ENCODE peak calls at places on chromosomes 2 and 18, in seven cellular contexts. Y is tibial artery; V is HT1080; I is colonic mucosa; D is astrocyte of the spinal cord; L is HTR-8/SVneo; H is CD4-positive, alpha-beta memory T cell. A is an unnamed sample.

GRCh38 chr2:11941201-11942041 is 195.0 kb downstream of the LPIN1 start:
- DNase-seq in Y (no peak), V (no peak), I (no peak), D (no peak), L (no peak), H (no peak), A (peak; percentile 9)

GRCh38 chr2:40554665-40555294 is 102.9 kb upstream of the SLC8A1 start:
- DNase-seq in Y (peak; percentile 71), V (peak; percentile 40), I (peak; percentile 73), D (peak; percentile 50), L (peak; percentile 27), H (no peak), A (peak; percentile 76)

GRCh38 chr2:134943540-134943939 is 24.9 kb downstream of the CCNT2 start:
- DNase-seq in Y (no peak), V (no peak), I (no peak), D (no peak), L (no peak), H (no peak), A (no peak)

GRCh38 chr18:45316127-45316526 is 299.1 kb upstream of the SLC14A2 start:
- DNase-seq in Y (no peak), V (no peak), I (no peak), D (no peak), L (no peak), H (no peak), A (no peak)

GRCh38 chr2:42345986-42346385 is 15.0 kb downstream of the COX7A2L start:
- DNase-seq in Y (no peak), V (no peak), I (no peak), D (no peak), L (no peak), H (no peak), A (no peak)

GRCh38 chr2:71348302-71348701 is 16.7 kb downstream of the ZNF638 start:
- DNase-seq in Y (no peak), V (no peak), I (no peak), D (peak; percentile 59), L (no peak), H (no peak), A (no peak)

GRCh38 chr2:200694071-200694470 is 108.3 kb downstream of the AOX1 start:
- DNase-seq in Y (no peak), V (no peak), I (no peak), D (no peak), L (no peak), H (no peak), A (no peak)

GRCh38 chr2:40062381-40062780 is 283.3 kb upstream of the THUMPD2 start:
- DNase-seq in Y (no peak), V (no peak), I (no peak), D (no peak), L (no peak), H (no peak), A (no peak)

GRCh38 chr2:181752301-181752700 is 72.0 kb upstream of the NEUROD1 start:
- DNase-seq in Y (no peak), V (no peak), I (no peak), D (no peak), L (no peak), H (no peak), A (no peak)

GRCh38 chr2:50358586-50358985 is 673.3 kb downstream of the NRXN1 start:
- DNase-seq in Y (no peak), V (no peak), I (no peak), D (no peak), L (no peak), H (no peak), A (no peak)

GRCh38 chr2:20061476-20061875 is 10.0 kb upstream of the LAPTM4A start:
- DNase-seq in Y (no peak), V (peak; percentile 26), I (no peak), D (peak; percentile 62), L (no peak), H (no peak), A (no peak)

GRCh38 chr18:27863780-27864430 is 313.0 kb downstream of the CDH2 start:
- DNase-seq in Y (no peak), V (no peak), I (no peak), D (no peak), L (no peak), H (no peak), A (peak; percentile 8)

GRCh38 chr2:152497481-152498052 is 162.6 kb downstream of the FMNL2 start:
- DNase-seq in Y (no peak), V (peak; percentile 75), I (no peak), D (peak; percentile 75), L (no peak), H (no peak), A (peak; percentile 13)

GRCh38 chr2:62354771-62355550 is 151.0 kb downstream of the TMEM17 start:
- DNase-seq in Y (no peak), V (no peak), I (no peak), D (no peak), L (no peak), H (no peak), A (no peak)

GRCh38 chr2:181948227-181948626 is 37.4 kb upstream of the PPP1R1C start:
- DNase-seq in Y (no peak), V (no peak), I (no peak), D (no peak), L (no peak), H (no peak), A (no peak)

GRCh38 chr2:85769236-85769986 is 15.6 kb downstream of the ATOH8 start:
- DNase-seq in Y (peak; percentile 63), V (no peak), I (no peak), D (no peak), L (peak; percentile 56), H (no peak), A (no peak)

GRCh38 chr2:150280255-150280654 is 207.2 kb downstream of the RND3 start:
- DNase-seq in Y (no peak), V (peak; percentile 21), I (no peak), D (peak; percentile 50), L (no peak), H (no peak), A (no peak)

GRCh38 chr2:238927746-238928519 is 80.0 kb downstream of the TWIST2 start:
- DNase-seq in Y (peak; percentile 58), V (no peak), I (no peak), D (no peak), L (no peak), H (no peak), A (no peak)

GRCh38 chr2:239267411-239267941 is 133.3 kb downstream of the HDAC4 start:
- DNase-seq in Y (peak; percentile 82), V (peak; percentile 85), I (peak; percentile 89), D (peak; percentile 88), L (no peak), H (peak; percentile 96), A (peak; percentile 65)

GRCh38 chr2:176464886-176465564 is 195.8 kb downstream of the MTX2 start:
- DNase-seq in Y (no peak), V (no peak), I (no peak), D (no peak), L (no peak), H (no peak), A (no peak)

GRCh38 chr2:53582556-53582955 is 185.0 kb upstream of the CHAC2 start:
- DNase-seq in Y (no peak), V (no peak), I (no peak), D (no peak), L (no peak), H (no peak), A (no peak)

A was measured in heart right ventricle.